ENCODE peak calls at places on chromosomes 13 and 19, in seven cellular contexts. One of them, this sample, is unnamed.

GRCh38 chr13:49443327-49443688 is 556 bp downstream of the CAB39L start:
- DNase-seq in left ventricle myocardium inferior: no peak
- DNase-seq in tibial artery: no peak
- DNase-seq in GM23338: no peak
- DNase-seq in hepatocyte: peak; percentile 46
- DNase-seq in K562: peak; percentile 19
- DNase-seq in testis: no peak
- DNase-seq in this sample: peak; percentile 20

GRCh38 chr13:76792680-76793334 is 93.4 kb downstream of the KCTD12 start:
- DNase-seq in left ventricle myocardium inferior: no peak
- DNase-seq in tibial artery: no peak
- DNase-seq in GM23338: no peak
- DNase-seq in hepatocyte: no peak
- DNase-seq in K562: no peak
- DNase-seq in testis: peak; percentile 60
- DNase-seq in this sample: no peak

GRCh38 chr19:43675269-43675879 is 5.4 kb upstream of the PLAUR start:
- DNase-seq in left ventricle myocardium inferior: no peak
- DNase-seq in tibial artery: no peak
- DNase-seq in GM23338: peak; percentile 32
- DNase-seq in hepatocyte: peak; percentile 86
- DNase-seq in K562: no peak
- DNase-seq in testis: no peak
- DNase-seq in this sample: no peak

GRCh38 chr13:42594577-42595571 is 20.9 kb downstream of the TNFSF11 start:
- DNase-seq in left ventricle myocardium inferior: no peak
- DNase-seq in tibial artery: no peak
- DNase-seq in GM23338: peak; percentile 89
- DNase-seq in hepatocyte: peak; percentile 87
- DNase-seq in K562: peak; percentile 56
- DNase-seq in testis: peak; percentile 76
- DNase-seq in this sample: peak; percentile 39

GRCh38 chr13:99312493-99312883 is 5.3 kb upstream of the GPR183 start:
- DNase-seq in left ventricle myocardium inferior: peak; percentile 45
- DNase-seq in tibial artery: peak; percentile 82
- DNase-seq in GM23338: no peak
- DNase-seq in hepatocyte: peak; percentile 24
- DNase-seq in K562: no peak
- DNase-seq in testis: peak; percentile 53
- DNase-seq in this sample: no peak

GRCh38 chr13:34931572-34931971 is 10.5 kb upstream of the NBEA start:
- DNase-seq in left ventricle myocardium inferior: no peak
- DNase-seq in tibial artery: no peak
- DNase-seq in GM23338: no peak
- DNase-seq in hepatocyte: no peak
- DNase-seq in K562: no peak
- DNase-seq in testis: no peak
- DNase-seq in this sample: no peak

GRCh38 chr19:16825312-16826168 is 3.7 kb upstream of the SIN3B start:
- DNase-seq in left ventricle myocardium inferior: peak; percentile 58
- DNase-seq in tibial artery: no peak
- DNase-seq in GM23338: peak; percentile 83
- DNase-seq in hepatocyte: peak; percentile 60
- DNase-seq in K562: peak; percentile 35
- DNase-seq in testis: peak; percentile 92
- DNase-seq in this sample: peak; percentile 80

GRCh38 chr13:66159526-66159925 is 1070.6 kb downstream of the PCDH9 start:
- DNase-seq in left ventricle myocardium inferior: no peak
- DNase-seq in tibial artery: no peak
- DNase-seq in GM23338: no peak
- DNase-seq in hepatocyte: no peak
- DNase-seq in K562: no peak
- DNase-seq in testis: no peak
- DNase-seq in this sample: no peak

GRCh38 chr13:94162289-94162688 is 317.2 kb downstream of the DCT start:
- DNase-seq in left ventricle myocardium inferior: peak; percentile 30
- DNase-seq in tibial artery: no peak
- DNase-seq in GM23338: no peak
- DNase-seq in hepatocyte: no peak
- DNase-seq in K562: no peak
- DNase-seq in testis: no peak
- DNase-seq in this sample: no peak

GRCh38 chr19:21843081-21843480 is 7.1 kb upstream of the ZNF43 start:
- DNase-seq in left ventricle myocardium inferior: no peak
- DNase-seq in tibial artery: no peak
- DNase-seq in GM23338: no peak
- DNase-seq in hepatocyte: no peak
- DNase-seq in K562: no peak
- DNase-seq in testis: no peak
- DNase-seq in this sample: no peak

GRCh38 chr13:75864718-75865117 is 228.6 kb downstream of the LMO7 start:
- DNase-seq in left ventricle myocardium inferior: no peak
- DNase-seq in tibial artery: no peak
- DNase-seq in GM23338: no peak
- DNase-seq in hepatocyte: no peak
- DNase-seq in K562: no peak
- DNase-seq in testis: no peak
- DNase-seq in this sample: no peak

GRCh38 chr13:24727731-24728601 is 36.0 kb upstream of the RNF17 start:
- DNase-seq in left ventricle myocardium inferior: no peak
- DNase-seq in tibial artery: peak; percentile 76
- DNase-seq in GM23338: peak; percentile 90
- DNase-seq in hepatocyte: peak; percentile 88
- DNase-seq in K562: peak; percentile 75
- DNase-seq in testis: peak; percentile 81
- DNase-seq in this sample: peak; percentile 88

GRCh38 chr13:22061371-22061805 is 390.5 kb downstream of the FGF9 start:
- DNase-seq in left ventricle myocardium inferior: no peak
- DNase-seq in tibial artery: no peak
- DNase-seq in GM23338: peak; percentile 30
- DNase-seq in hepatocyte: no peak
- DNase-seq in K562: no peak
- DNase-seq in testis: no peak
- DNase-seq in this sample: peak; percentile 23

DNA sequence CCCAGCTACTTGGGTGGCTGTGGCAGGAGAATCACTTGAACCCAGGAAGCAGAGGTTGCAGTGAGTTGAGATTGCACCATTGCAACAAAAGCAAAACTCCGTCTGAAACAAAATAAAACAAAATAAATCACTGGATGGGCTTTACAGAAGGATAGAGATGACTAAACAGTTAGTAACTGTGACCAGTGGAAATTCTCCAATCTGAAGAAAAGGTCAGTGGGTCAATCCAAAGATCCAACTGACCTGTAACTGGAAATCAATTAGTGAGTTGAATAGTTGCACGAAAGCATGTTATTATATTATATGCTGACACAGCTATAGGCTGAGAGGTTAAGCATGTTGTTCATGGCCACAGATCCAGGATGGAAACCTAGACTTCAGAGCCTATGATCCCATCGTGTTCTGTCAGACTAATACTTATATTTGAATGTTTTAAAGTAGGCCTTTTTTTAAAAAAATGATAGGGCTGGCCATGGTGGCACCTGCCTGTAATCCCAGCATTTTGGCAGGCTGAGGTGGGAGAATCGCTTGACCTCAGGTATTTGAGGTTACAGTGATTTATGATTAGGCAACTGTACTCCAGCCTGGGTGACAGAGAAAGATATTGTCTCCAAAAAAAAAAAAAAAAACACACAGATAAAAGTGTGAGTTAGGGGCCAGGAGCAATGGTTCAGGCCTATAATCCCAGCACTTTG is 1.4 kb downstream of the ECH1 start:
- DNase-seq in left ventricle myocardium inferior: no peak
- DNase-seq in tibial artery: no peak
- DNase-seq in GM23338: no peak
- DNase-seq in hepatocyte: no peak
- DNase-seq in K562: no peak
- DNase-seq in testis: no peak
- DNase-seq in this sample: no peak
- H3K4me3 ChIP-seq in left ventricle myocardium inferior: peak overlapping the region; percentile 82
- H3K4me3 ChIP-seq in tibial artery: peak overlapping the region; percentile 84
- H3K4me3 ChIP-seq in GM23338: peak overlapping the region; percentile 80
- H3K4me3 ChIP-seq in hepatocyte: no peak overlapping the region
- H3K4me3 ChIP-seq in K562: no peak overlapping the region
- H3K4me3 ChIP-seq in testis: no peak overlapping the region
- H3K4me3 ChIP-seq in this sample: no peak overlapping the region

GRCh38 chr13:27971776-27972618 is 2.9 kb upstream of the CDX2 start:
- DNase-seq in left ventricle myocardium inferior: no peak
- DNase-seq in tibial artery: peak; percentile 51
- DNase-seq in GM23338: no peak
- DNase-seq in hepatocyte: no peak
- DNase-seq in K562: no peak
- DNase-seq in testis: no peak
- DNase-seq in this sample: peak; percentile 54

GRCh38 chr13:27975579-27976361 is 6.7 kb upstream of the CDX2 start:
- DNase-seq in left ventricle myocardium inferior: no peak
- DNase-seq in tibial artery: peak; percentile 54
- DNase-seq in GM23338: no peak
- DNase-seq in hepatocyte: no peak
- DNase-seq in K562: no peak
- DNase-seq in testis: no peak
- DNase-seq in this sample: peak; percentile 65

GRCh38 chr13:27973291-27973690 is 4.2 kb upstream of the CDX2 start:
- DNase-seq in left ventricle myocardium inferior: no peak
- DNase-seq in tibial artery: peak; percentile 27
- DNase-seq in GM23338: no peak
- DNase-seq in hepatocyte: no peak
- DNase-seq in K562: no peak
- DNase-seq in testis: no peak
- DNase-seq in this sample: peak; percentile 36

GRCh38 chr13:27972619-27972877 is 3.4 kb upstream of the CDX2 start:
- DNase-seq in left ventricle myocardium inferior: no peak
- DNase-seq in tibial artery: no peak
- DNase-seq in GM23338: no peak
- DNase-seq in hepatocyte: no peak
- DNase-seq in K562: no peak
- DNase-seq in testis: no peak
- DNase-seq in this sample: no peak

DNA sequence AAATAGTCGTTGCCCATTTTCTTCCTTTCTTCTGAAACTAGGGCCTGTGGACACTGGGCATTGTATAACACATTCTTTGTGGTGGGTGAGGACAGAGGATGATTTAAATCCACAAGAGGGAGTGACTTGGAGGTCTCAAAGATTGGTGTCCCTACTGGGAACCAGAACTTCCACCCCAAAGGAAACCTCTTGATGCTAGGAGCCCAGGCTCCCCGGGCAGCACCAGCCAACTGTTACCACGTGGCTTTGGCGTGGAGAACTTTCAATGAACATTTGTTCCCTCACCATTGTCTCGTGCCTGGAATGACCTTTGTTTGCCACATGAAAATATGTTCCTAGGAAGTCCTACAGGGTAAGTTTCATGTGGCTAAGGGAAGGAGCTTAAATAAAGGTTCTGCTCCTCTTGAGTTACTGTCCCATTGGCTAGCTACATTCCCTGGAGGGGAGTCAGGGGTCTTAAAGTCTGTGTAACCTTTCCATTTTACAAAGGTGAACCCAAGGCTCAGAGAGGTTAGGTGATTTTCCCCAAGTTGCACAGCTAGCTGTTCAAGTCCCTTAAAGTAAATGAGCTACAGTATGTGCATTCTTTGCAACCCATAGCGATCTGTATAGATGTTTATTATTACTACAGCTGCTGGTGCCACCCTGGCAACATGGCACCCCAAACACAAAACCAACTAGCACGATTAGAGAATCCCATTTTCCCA is 5.0 kb upstream of the CDX2 start:
- DNase-seq in left ventricle myocardium inferior: no peak
- DNase-seq in tibial artery: peak; percentile 9
- DNase-seq in GM23338: no peak
- DNase-seq in hepatocyte: no peak
- DNase-seq in K562: no peak
- DNase-seq in testis: no peak
- DNase-seq in this sample: peak; percentile 51
- H3K27me3 ChIP-seq in left ventricle myocardium inferior: peaks cover 100% of the 10 kb centered on the region
- H3K27me3 ChIP-seq in tibial artery: peaks cover 100% of the 10 kb centered on the region
- H3K27me3 ChIP-seq in GM23338: peaks cover 100% of the 10 kb centered on the region
- H3K27me3 ChIP-seq in hepatocyte: peaks cover 97% of the 10 kb centered on the region
- H3K27me3 ChIP-seq in K562: peaks cover 58% of the 10 kb centered on the region
- H3K27me3 ChIP-seq in testis: no peaks in the 10 kb centered on the region
- H3K27me3 ChIP-seq in this sample: peaks cover 99% of the 10 kb centered on the region

GRCh38 chr13:26213982-26214381 is 8.1 kb downstream of the RNF6 start:
- DNase-seq in left ventricle myocardium inferior: no peak
- DNase-seq in tibial artery: no peak
- DNase-seq in GM23338: no peak
- DNase-seq in hepatocyte: no peak
- DNase-seq in K562: no peak
- DNase-seq in testis: no peak
- DNase-seq in this sample: no peak
- H3K36me3 ChIP-seq in left ventricle myocardium inferior: peaks cover 90% of the 10 kb centered on the region
- H3K36me3 ChIP-seq in tibial artery: peaks cover 72% of the 10 kb centered on the region
- H3K36me3 ChIP-seq in GM23338: peaks cover 19% of the 10 kb centered on the region
- H3K36me3 ChIP-seq in hepatocyte: peaks cover 3% of the 10 kb centered on the region
- H3K36me3 ChIP-seq in K562: peaks cover 77% of the 10 kb centered on the region
- H3K36me3 ChIP-seq in testis: no peaks in the 10 kb centered on the region
- H3K36me3 ChIP-seq in this sample: peaks cover 27% of the 10 kb centered on the region

GRCh38 chr19:13031917-13032623 is 36.8 kb downstream of the NFIX start:
- DNase-seq in left ventricle myocardium inferior: no peak
- DNase-seq in tibial artery: no peak
- DNase-seq in GM23338: no peak
- DNase-seq in hepatocyte: no peak
- DNase-seq in K562: no peak
- DNase-seq in testis: no peak
- DNase-seq in this sample: no peak
- H3K4me3 ChIP-seq in left ventricle myocardium inferior: no peak overlapping the region
- H3K4me3 ChIP-seq in tibial artery: peak overlapping the region; percentile 6
- H3K4me3 ChIP-seq in GM23338: no peak overlapping the region
- H3K4me3 ChIP-seq in hepatocyte: no peak overlapping the region
- H3K4me3 ChIP-seq in K562: no peak overlapping the region
- H3K4me3 ChIP-seq in testis: no peak overlapping the region
- H3K4me3 ChIP-seq in this sample: no peak overlapping the region

DNA sequence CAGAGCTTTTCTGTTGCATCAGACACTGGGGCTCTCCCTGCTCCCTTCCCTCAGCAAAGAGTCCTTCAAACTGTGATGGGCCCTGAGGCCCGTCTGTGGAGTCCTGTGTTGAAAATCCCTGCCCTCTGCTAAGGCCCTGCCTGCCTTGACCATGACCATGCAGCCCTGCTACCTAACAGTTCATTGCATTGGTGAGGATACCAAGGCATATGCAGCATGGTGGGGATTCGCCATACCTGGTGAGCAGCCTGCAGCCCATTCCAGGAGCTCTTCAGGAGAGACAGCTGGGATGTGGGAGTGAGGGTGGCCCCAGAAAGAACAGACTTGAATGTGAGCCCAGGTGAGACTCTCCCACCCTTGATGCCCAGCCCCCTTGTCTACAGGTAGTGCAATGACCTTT is 70.6 kb upstream of the GSX1 start:
- DNase-seq in left ventricle myocardium inferior: no peak
- DNase-seq in tibial artery: no peak
- DNase-seq in GM23338: no peak
- DNase-seq in hepatocyte: no peak
- DNase-seq in K562: no peak
- DNase-seq in testis: no peak
- DNase-seq in this sample: no peak
- H3K27me3 ChIP-seq in left ventricle myocardium inferior: peaks cover 49% of the 10 kb centered on the region
- H3K27me3 ChIP-seq in tibial artery: peaks cover 14% of the 10 kb centered on the region
- H3K27me3 ChIP-seq in GM23338: no peaks in the 10 kb centered on the region
- H3K27me3 ChIP-seq in hepatocyte: peaks cover 4% of the 10 kb centered on the region
- H3K27me3 ChIP-seq in K562: peaks cover 24% of the 10 kb centered on the region
- H3K27me3 ChIP-seq in testis: no peaks in the 10 kb centered on the region
- H3K27me3 ChIP-seq in this sample: no peaks in the 10 kb centered on the region

GRCh38 chr19:46386996-46387712 is 26.2 kb downstream of the CCDC8 start:
- DNase-seq in left ventricle myocardium inferior: no peak
- DNase-seq in tibial artery: no peak
- DNase-seq in GM23338: no peak
- DNase-seq in hepatocyte: peak; percentile 2
- DNase-seq in K562: no peak
- DNase-seq in testis: no peak
- DNase-seq in this sample: no peak
- H3K36me3 ChIP-seq in left ventricle myocardium inferior: peaks cover 82% of the 10 kb centered on the region
- H3K36me3 ChIP-seq in tibial artery: peaks cover 41% of the 10 kb centered on the region
- H3K36me3 ChIP-seq in GM23338: peaks cover 5% of the 10 kb centered on the region
- H3K36me3 ChIP-seq in hepatocyte: no peaks in the 10 kb centered on the region
- H3K36me3 ChIP-seq in K562: peaks cover 84% of the 10 kb centered on the region
- H3K36me3 ChIP-seq in testis: no peaks in the 10 kb centered on the region
- H3K36me3 ChIP-seq in this sample: peaks cover 35% of the 10 kb centered on the region